ENCODE peak calls at places on chromosomes 12 and 14, in ten cellular contexts. One of them, this sample, is unnamed.

GRCh38 chr12:47303207-47303606 is 223.4 kb upstream of the AMIGO2 start:
- DNase-seq in vagina: no peak
- DNase-seq in AG10803: peak
- DNase-seq in stomach: no peak
- DNase-seq in fibroblast of lung: peak
- DNase-seq in NB4: no peak
- DNase-seq in suprapubic skin: no peak
- DNase-seq in GM12865: no peak
- DNase-seq in GM23338: no peak
- DNase-seq in uterus: no peak
- DNase-seq in this sample: no peak

GRCh38 chr12:49225551-49226166 is 36.8 kb upstream of the TUBA1A start:
- DNase-seq in uterus: no peak
- DNase-seq in AG10803: peak
- DNase-seq in GM23338: peak
- DNase-seq in vagina: no peak
- DNase-seq in stomach: no peak
- DNase-seq in GM12865: no peak
- DNase-seq in fibroblast of lung: peak
- DNase-seq in suprapubic skin: no peak
- DNase-seq in NB4: peak
- DNase-seq in this sample: peak

GRCh38 chr12:58882796-58883195 is 37.5 kb downstream of the LRIG3 start:
- DNase-seq in suprapubic skin: no peak
- DNase-seq in AG10803: no peak
- DNase-seq in stomach: no peak
- DNase-seq in uterus: no peak
- DNase-seq in NB4: no peak
- DNase-seq in fibroblast of lung: no peak
- DNase-seq in GM12865: no peak
- DNase-seq in vagina: no peak
- DNase-seq in GM23338: peak
- DNase-seq in this sample: no peak

GRCh38 chr14:25833341-25834121 is 764.3 kb downstream of the NOVA1 start:
- DNase-seq in vagina: no peak
- DNase-seq in NB4: peak
- DNase-seq in AG10803: no peak
- DNase-seq in GM12865: no peak
- DNase-seq in suprapubic skin: no peak
- DNase-seq in fibroblast of lung: peak
- DNase-seq in uterus: peak
- DNase-seq in stomach: peak
- DNase-seq in GM23338: peak
- DNase-seq in this sample: peak

GRCh38 chr12:4807813-4808212 is 87.6 kb downstream of the GALNT8 start:
- DNase-seq in vagina: no peak
- DNase-seq in stomach: no peak
- DNase-seq in NB4: no peak
- DNase-seq in AG10803: no peak
- DNase-seq in suprapubic skin: no peak
- DNase-seq in uterus: no peak
- DNase-seq in fibroblast of lung: no peak
- DNase-seq in GM12865: peak
- DNase-seq in GM23338: no peak
- DNase-seq in this sample: no peak

GRCh38 chr12:53062011-53062961 is 12.4 kb downstream of the TNS2 start:
- DNase-seq in GM12865: no peak
- DNase-seq in stomach: no peak
- DNase-seq in suprapubic skin: peak
- DNase-seq in AG10803: no peak
- DNase-seq in NB4: no peak
- DNase-seq in vagina: no peak
- DNase-seq in fibroblast of lung: no peak
- DNase-seq in GM23338: no peak
- DNase-seq in uterus: peak
- DNase-seq in this sample: no peak

GRCh38 chr12:120121766-120122293 is 5.3 kb upstream of the RAB35 start:
- DNase-seq in suprapubic skin: no peak
- DNase-seq in uterus: no peak
- DNase-seq in AG10803: no peak
- DNase-seq in fibroblast of lung: no peak
- DNase-seq in vagina: no peak
- DNase-seq in GM23338: no peak
- DNase-seq in stomach: no peak
- DNase-seq in GM12865: peak
- DNase-seq in NB4: no peak
- DNase-seq in this sample: no peak

GRCh38 chr12:116264525-116265070 is 12.9 kb downstream of the MED13L start:
- DNase-seq in AG10803: no peak
- DNase-seq in stomach: no peak
- DNase-seq in NB4: no peak
- DNase-seq in suprapubic skin: no peak
- DNase-seq in vagina: no peak
- DNase-seq in uterus: no peak
- DNase-seq in GM23338: peak
- DNase-seq in GM12865: no peak
- DNase-seq in fibroblast of lung: no peak
- DNase-seq in this sample: no peak

GRCh38 chr12:102480401-102480800 is at the start of gene IGF1:
- DNase-seq in suprapubic skin: no peak
- DNase-seq in fibroblast of lung: peak
- DNase-seq in NB4: no peak
- DNase-seq in uterus: no peak
- DNase-seq in stomach: no peak
- DNase-seq in vagina: no peak
- DNase-seq in GM23338: peak
- DNase-seq in GM12865: no peak
- DNase-seq in AG10803: peak
- DNase-seq in this sample: peak

GRCh38 chr12:114666746-114667668 is 17.0 kb downstream of the TBX3 start:
- DNase-seq in NB4: no peak
- DNase-seq in fibroblast of lung: no peak
- DNase-seq in uterus: no peak
- DNase-seq in stomach: no peak
- DNase-seq in vagina: no peak
- DNase-seq in GM23338: peak
- DNase-seq in AG10803: no peak
- DNase-seq in GM12865: no peak
- DNase-seq in suprapubic skin: no peak
- DNase-seq in this sample: no peak

GRCh38 chr14:51554339-51554920 is 97.3 kb upstream of the FRMD6 start:
- DNase-seq in suprapubic skin: no peak
- DNase-seq in NB4: no peak
- DNase-seq in fibroblast of lung: peak
- DNase-seq in GM12865: no peak
- DNase-seq in vagina: no peak
- DNase-seq in GM23338: no peak
- DNase-seq in stomach: no peak
- DNase-seq in uterus: no peak
- DNase-seq in AG10803: peak
- DNase-seq in this sample: peak

GRCh38 chr12:41364211-41364610 is 176.1 kb downstream of the PDZRN4 start:
- DNase-seq in stomach: no peak
- DNase-seq in GM23338: no peak
- DNase-seq in GM12865: no peak
- DNase-seq in uterus: no peak
- DNase-seq in vagina: no peak
- DNase-seq in fibroblast of lung: no peak
- DNase-seq in suprapubic skin: no peak
- DNase-seq in NB4: no peak
- DNase-seq in AG10803: no peak
- DNase-seq in this sample: no peak

GRCh38 chr12:57148469-57149308 is 1.3 kb upstream of the LRP1-AS start:
- DNase-seq in stomach: peak
- DNase-seq in fibroblast of lung: peak
- DNase-seq in GM12865: no peak
- DNase-seq in GM23338: no peak
- DNase-seq in suprapubic skin: peak
- DNase-seq in vagina: no peak
- DNase-seq in NB4: peak
- DNase-seq in AG10803: peak
- DNase-seq in uterus: peak
- DNase-seq in this sample: peak

GRCh38 chr12:17853054-17853453 is 236.9 kb downstream of the RERGL start:
- DNase-seq in stomach: no peak
- DNase-seq in GM12865: no peak
- DNase-seq in NB4: no peak
- DNase-seq in fibroblast of lung: no peak
- DNase-seq in GM23338: no peak
- DNase-seq in vagina: no peak
- DNase-seq in uterus: no peak
- DNase-seq in suprapubic skin: no peak
- DNase-seq in AG10803: no peak
- DNase-seq in this sample: no peak

DNA sequence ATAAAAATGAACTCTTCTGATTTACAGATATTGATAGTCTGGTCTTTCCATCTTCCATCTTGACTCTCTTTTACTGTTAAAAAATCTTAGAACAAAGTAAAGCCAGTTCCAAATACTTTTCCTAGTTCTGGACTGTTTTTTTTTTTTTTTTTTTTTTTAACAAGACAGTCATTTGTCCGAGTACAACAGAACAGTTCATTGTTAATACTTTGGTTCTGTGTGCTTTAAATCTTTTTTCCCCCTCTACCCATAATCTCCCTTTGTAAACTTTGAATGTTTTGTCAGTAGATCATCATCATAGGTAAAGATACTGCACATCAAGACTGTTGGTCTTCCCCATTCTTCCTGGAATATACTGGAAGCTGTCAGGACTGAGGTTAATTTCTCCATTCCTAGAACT is 38.0 kb downstream of the ADIPOR2 start:
- DNase-seq in GM12865: no peak
- DNase-seq in stomach: no peak
- DNase-seq in GM23338: no peak
- DNase-seq in NB4: no peak
- DNase-seq in AG10803: no peak
- DNase-seq in vagina: no peak
- DNase-seq in fibroblast of lung: no peak
- DNase-seq in uterus: no peak
- DNase-seq in suprapubic skin: no peak
- DNase-seq in this sample: no peak
- TF ChIP-seq CTCF in GM12865: no peak
- TF ChIP-seq CTCF in stomach: no peak
- TF ChIP-seq CTCF in GM23338: no peak
- TF ChIP-seq CTCF in NB4: no peak
- TF ChIP-seq CTCF in AG10803: no peak
- TF ChIP-seq CTCF in vagina: no peak
- TF ChIP-seq CTCF in fibroblast of lung: no peak
- TF ChIP-seq CTCF in uterus: no peak
- TF ChIP-seq CTCF in suprapubic skin: no peak
- TF ChIP-seq CTCF in this sample: no peak

DNA sequence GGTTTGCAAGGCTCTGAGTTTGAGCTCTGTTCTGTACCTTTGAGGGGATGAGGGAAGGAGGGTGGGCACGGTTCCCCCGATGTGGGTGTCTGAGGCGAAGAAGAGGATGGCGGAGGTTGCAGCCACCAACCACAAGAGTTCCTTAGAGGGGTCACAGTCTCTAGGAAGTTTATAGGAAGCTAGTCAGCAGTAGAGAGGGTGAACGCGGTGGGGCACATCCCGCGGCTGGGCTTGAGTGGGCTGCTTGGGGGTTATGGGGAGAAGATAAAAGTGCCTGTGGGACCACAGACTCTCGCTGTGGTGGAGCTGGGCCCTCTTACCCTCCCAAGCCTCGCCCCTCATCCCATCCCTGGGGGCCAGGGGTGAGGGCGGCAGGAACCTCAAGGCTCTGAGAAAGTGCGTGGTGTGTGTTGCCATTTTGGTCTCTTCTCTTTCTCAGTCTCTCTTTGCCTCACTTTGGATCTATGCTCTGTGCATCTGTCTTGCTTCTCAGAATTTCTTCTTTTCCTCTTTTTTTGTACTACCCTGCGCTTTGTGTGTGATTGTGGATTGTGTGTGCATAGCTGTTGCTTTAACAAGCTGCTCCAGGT is 2.7 kb downstream of the CD4 start:
- DNase-seq in vagina: no peak
- DNase-seq in NB4: peak
- DNase-seq in suprapubic skin: no peak
- DNase-seq in GM23338: no peak
- DNase-seq in stomach: no peak
- DNase-seq in uterus: no peak
- DNase-seq in AG10803: no peak
- DNase-seq in GM12865: no peak
- DNase-seq in fibroblast of lung: no peak
- DNase-seq in this sample: no peak
- H3K4me3 ChIP-seq in vagina: peak
- H3K4me3 ChIP-seq in NB4: peak
- H3K4me3 ChIP-seq in suprapubic skin: peak
- H3K4me3 ChIP-seq in GM23338: no peak
- H3K4me3 ChIP-seq in stomach: peak
- H3K4me3 ChIP-seq in uterus: no peak
- H3K4me3 ChIP-seq in AG10803: no peak
- H3K4me3 ChIP-seq in GM12865: no peak
- H3K4me3 ChIP-seq in fibroblast of lung: peak
- H3K4me3 ChIP-seq in this sample: no peak

DNA sequence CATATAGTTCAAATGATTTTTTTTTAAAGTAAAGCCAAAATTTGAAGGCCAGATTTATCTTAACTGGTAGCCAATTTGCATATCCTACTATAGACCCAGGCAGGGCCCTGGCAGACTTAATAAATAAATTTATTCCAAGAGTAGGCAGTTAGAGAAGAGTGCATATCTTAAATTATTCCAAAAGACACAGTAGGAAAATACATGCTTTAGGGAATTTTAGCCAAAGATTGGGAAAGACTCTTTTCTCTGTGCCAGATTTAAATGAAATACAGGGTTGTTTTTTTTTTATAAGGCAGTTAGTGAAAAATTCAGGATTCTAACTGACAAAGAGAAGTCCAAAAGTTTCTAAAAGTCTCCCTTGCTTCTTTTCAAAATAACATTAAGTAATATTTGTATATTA is 65.5 kb downstream of the ST8SIA1 start:
- DNase-seq in NB4: no peak
- DNase-seq in GM23338: no peak
- DNase-seq in uterus: no peak
- DNase-seq in GM12865: no peak
- DNase-seq in suprapubic skin: no peak
- DNase-seq in fibroblast of lung: no peak
- DNase-seq in vagina: no peak
- DNase-seq in stomach: no peak
- DNase-seq in AG10803: peak
- DNase-seq in this sample: no peak
- TF ChIP-seq CTCF in NB4: no peak
- TF ChIP-seq CTCF in GM23338: no peak
- TF ChIP-seq CTCF in uterus: no peak
- TF ChIP-seq CTCF in GM12865: no peak
- TF ChIP-seq CTCF in suprapubic skin: no peak
- TF ChIP-seq CTCF in fibroblast of lung: no peak
- TF ChIP-seq CTCF in vagina: no peak
- TF ChIP-seq CTCF in stomach: no peak
- TF ChIP-seq CTCF in AG10803: no peak
- TF ChIP-seq CTCF in this sample: no peak

DNA sequence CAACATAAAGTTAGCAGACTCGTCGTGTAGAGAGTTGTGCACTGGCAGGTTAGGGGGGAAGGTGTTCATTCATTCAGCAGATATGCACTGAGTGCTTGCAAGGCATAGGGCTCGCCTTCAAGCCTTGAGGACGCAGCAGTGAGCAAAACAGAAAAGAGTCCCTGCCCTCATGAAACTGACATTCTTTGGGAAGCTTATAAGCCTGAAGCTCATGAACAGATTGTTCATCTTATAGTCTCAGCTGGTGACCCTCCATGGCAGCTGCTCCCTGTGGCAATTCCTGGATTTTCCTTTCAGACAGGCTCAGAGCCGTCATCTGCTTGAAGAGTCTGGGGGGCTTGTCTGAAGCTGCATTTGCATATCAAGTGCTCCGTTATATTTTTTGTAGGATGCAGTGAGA is 148.4 kb downstream of the PRKCH start:
- DNase-seq in NB4: no peak
- DNase-seq in uterus: no peak
- DNase-seq in stomach: no peak
- DNase-seq in suprapubic skin: no peak
- DNase-seq in AG10803: no peak
- DNase-seq in vagina: peak
- DNase-seq in GM23338: no peak
- DNase-seq in GM12865: no peak
- DNase-seq in fibroblast of lung: no peak
- DNase-seq in this sample: no peak
- H3K4me3 ChIP-seq in NB4: no peak
- H3K4me3 ChIP-seq in uterus: no peak
- H3K4me3 ChIP-seq in stomach: no peak
- H3K4me3 ChIP-seq in suprapubic skin: no peak
- H3K4me3 ChIP-seq in AG10803: no peak
- H3K4me3 ChIP-seq in vagina: no peak
- H3K4me3 ChIP-seq in GM23338: peak
- H3K4me3 ChIP-seq in GM12865: no peak
- H3K4me3 ChIP-seq in fibroblast of lung: no peak
- H3K4me3 ChIP-seq in this sample: no peak

This sample was measured in fibroblast of mammary gland.